ENCODE peak calls at places on chromosomes 6 and 20, in six cellular contexts. U, Y, W, G, S and P are unnamed samples.

GRCh38 chr6:111469543-111469942 is 13.5 kb downstream of the REV3L start:
- DNase-seq in U (no peak), Y (no peak), W (no peak), G (no peak), S (no peak), P (no peak)

GRCh38 chr6:148348778-148349177 is 6.1 kb downstream of the SASH1 start:
- DNase-seq in U (no peak), Y (no peak), W (no peak), G (no peak), S (no peak), P (no peak)

GRCh38 chr6:27237089-27237723 is 10.3 kb upstream of the PRSS16 start:
- DNase-seq in U (no peak), Y (no peak), W (no peak), G (no peak), S (no peak), P (peak; percentile 43)

GRCh38 chr20:49685809-49686208 is 27.9 kb downstream of the B4GALT5 start:
- DNase-seq in U (no peak), Y (no peak), W (peak; percentile 13), G (no peak), S (no peak), P (peak; percentile 72)

GRCh38 chr6:129701721-129702455 is 8.1 kb downstream of the ARHGAP18 start:
- DNase-seq in U (no peak), Y (no peak), W (no peak), G (no peak), S (no peak), P (peak; percentile 69)

GRCh38 chr20:45341939-45342862 is 6.0 kb downstream of the SDC4 start:
- DNase-seq in U (no peak), Y (no peak), W (peak; percentile 50), G (peak; percentile 53), S (peak; percentile 86), P (no peak)

GRCh38 chr6:84379142-84379541 is 151.7 kb upstream of the CEP162 start:
- DNase-seq in U (no peak), Y (no peak), W (no peak), G (no peak), S (no peak), P (no peak)

GRCh38 chr6:44257007-44257752 is at the start of gene SLC35B2:
- DNase-seq in U (peak; percentile 42), Y (peak; percentile 60), W (peak; percentile 77), G (peak; percentile 86), S (peak; percentile 43), P (peak; percentile 95)

GRCh38 chr6:25694366-25694765 is 42.4 kb downstream of the SCGN start:
- DNase-seq in U (no peak), Y (no peak), W (no peak), G (no peak), S (no peak), P (no peak)

GRCh38 chr6:2848851-2849250 is 7.2 kb upstream of the SERPINB1 start:
- DNase-seq in U (peak; percentile 56), Y (peak; percentile 86), W (peak; percentile 67), G (no peak), S (no peak), P (no peak)

GRCh38 chr6:157825243-157825904 is 2.3 kb downstream of the SNX9 start:
- DNase-seq in U (no peak), Y (no peak), W (no peak), G (no peak), S (no peak), P (no peak)

GRCh38 chr6:129608886-129609540 is 101.0 kb downstream of the ARHGAP18 start:
- DNase-seq in U (no peak), Y (no peak), W (no peak), G (no peak), S (no peak), P (no peak)

GRCh38 chr6:106553440-106553839 is 75.9 kb downstream of the RTN4IP1 start:
- DNase-seq in U (no peak), Y (no peak), W (no peak), G (no peak), S (no peak), P (no peak)

GRCh38 chr6:37490466-37491015 is 9.2 kb downstream of the CCDC167 start:
- DNase-seq in U (no peak), Y (no peak), W (no peak), G (no peak), S (no peak), P (no peak)

GRCh38 chr6:82720992-82721391 is 344.6 kb downstream of the UBE3D start:
- DNase-seq in U (no peak), Y (no peak), W (no peak), G (no peak), S (no peak), P (no peak)

GRCh38 chr20:35144694-35145093 is 2.4 kb downstream of the EDEM2 start:
- DNase-seq in U (no peak), Y (no peak), W (no peak), G (peak; percentile 68), S (no peak), P (no peak)